ENCODE peak calls at places on chromosomes 7 and 10, in six cellular contexts. F, C, N, H, R and M are unnamed samples. For H3K27me3, the result is how much of the 10 kb centered on the place peaks cover.

GRCh38 chr10:35564276-35564982 is 40.7 kb upstream of the GJD4 start:
- DNase-seq in R (peak), C (no peak), F (no peak), H (no peak), N (no peak), M (no peak)

GRCh38 chr7:5661941-5662340 is 119.5 kb downstream of the RNF216 start:
- DNase-seq in H (no peak), F (peak), N (no peak), R (no peak), C (no peak), M (no peak)

GRCh38 chr7:25557379-25557916 is 329.2 kb upstream of the NPVF start:
- DNase-seq in C (no peak), R (no peak), H (no peak), N (no peak), F (no peak), M (no peak)

GRCh38 chr7:137925754-137926153 is 76.1 kb downstream of the CREB3L2 start:
- DNase-seq in C (no peak), R (no peak), F (no peak), H (no peak), N (no peak), M (no peak)

GRCh38 chr7:98514211-98515150 is 102.6 kb upstream of the NPTX2 start:
- DNase-seq in N (no peak), R (no peak), H (no peak), F (no peak), C (no peak), M (no peak)

GRCh38 chr10:33566001-33566400 is 231.5 kb upstream of the NRP1 start:
- DNase-seq in N (no peak), F (no peak), R (no peak), C (no peak), H (no peak), M (no peak)

GRCh38 chr7:35331730-35332678 is 78.1 kb upstream of the TBX20 start:
- DNase-seq in N (no peak), C (no peak), R (no peak), H (no peak), F (no peak), M (no peak)

GRCh38 chr10:73785721-73786511 is 510 bp downstream of the ZSWIM8 start:
- DNase-seq in N (no peak), F (peak), C (no peak), H (peak), R (peak), M (peak)

GRCh38 chr10:132498562-132499366 is 38.8 kb upstream of the INPP5A start:
- DNase-seq in C (no peak), F (no peak), N (no peak), H (no peak), R (no peak), M (no peak)

GRCh38 chr7:116698930-116699722 is 27.1 kb downstream of the MET start:
- DNase-seq in R (no peak), N (no peak), H (no peak), F (no peak), C (no peak), M (no peak)

GRCh38 chr7:80632074-80632473 is 6.4 kb upstream of the CD36 start:
- DNase-seq in H (no peak), R (no peak), F (no peak), N (no peak), C (no peak), M (no peak)

GRCh38 chr7:99407849-99408346 is 499 bp downstream of the PDAP1 start:
- DNase-seq in R (peak), C (no peak), N (no peak), H (no peak), F (no peak), M (peak)

GRCh38 chr10:123445336-123445735 is 220.8 kb upstream of the GPR26 start:
- DNase-seq in N (no peak), C (no peak), R (no peak), H (no peak), F (no peak), M (no peak)

GRCh38 chr10:50603151-50603850 is 20.5 kb downstream of the SGMS1 start:
- DNase-seq in N (no peak), R (no peak), H (no peak), F (no peak), C (no peak), M (no peak)

GRCh38 chr7:27178366-27178765 is 4.2 kb upstream of the HOXA10 start:
- DNase-seq in N (no peak), H (no peak), C (no peak), R (no peak), F (no peak), M (no peak)

GRCh38 chr7:45060295-45060694 is 28.5 kb downstream of the NACAD start:
- DNase-seq in N (no peak), F (no peak), R (no peak), H (no peak), C (no peak), M (no peak)

GRCh38 chr7:11416641-11417040 is 415.4 kb downstream of the THSD7A start:
- DNase-seq in C (no peak), N (no peak), F (no peak), H (no peak), R (no peak), M (no peak)

GRCh38 chr7:31335161-31335888 is 5.2 kb downstream of the NEUROD6 start:
- DNase-seq in N (no peak), R (no peak), H (no peak), C (no peak), F (no peak), M (no peak)

GRCh38 chr10:21511931-21512330 is 13.6 kb downstream of the SKIDA1 start:
- DNase-seq in F (no peak), H (no peak), C (no peak), R (no peak), N (no peak), M (no peak)

GRCh38 chr10:95278061-95278988 is 12.5 kb downstream of the PDLIM1 start:
- DNase-seq in N (no peak), H (no peak), R (peak), F (no peak), C (no peak), M (no peak)

GRCh38 chr7:25725483-25725882 is 426.5 kb upstream of the NFE2L3 start:
- DNase-seq in N (no peak), C (no peak), F (no peak), H (no peak), R (no peak), M (no peak)

GRCh38 chr7:39410582-39410981 is 155.6 kb upstream of the YAE1 start:
- DNase-seq in C (no peak), N (no peak), H (no peak), F (no peak), R (no peak), M (no peak)

GRCh38 chr10:42149722-42150427 is 488.5 kb downstream of the ZNF33B start:
- DNase-seq in F (no peak), H (no peak), R (no peak), C (no peak), N (no peak), M (no peak)

GRCh38 chr10:14485986-14486385 is 155.3 kb upstream of the FRMD4A start:
- DNase-seq in F (no peak), N (no peak), H (no peak), R (no peak), C (no peak), M (no peak)

GRCh38 chr7:32948202-32948601 is 9.0 kb upstream of the FKBP9 start:
- DNase-seq in C (no peak), F (no peak), H (no peak), N (no peak), R (no peak), M (no peak)

GRCh38 chr7:54072710-54073109 is 469.5 kb upstream of the VSTM2A start:
- DNase-seq in H (no peak), C (no peak), N (no peak), F (no peak), R (no peak), M (no peak)

GRCh38 chr7:27110163-27110976 is 7.9 kb upstream of the HOXA2 start:
- DNase-seq in F (no peak), R (no peak), H (no peak), N (peak), C (no peak), M (no peak)

GRCh38 chr7:72493850-72494661 is 81.9 kb upstream of the CALN1 start:
- DNase-seq in H (peak), R (peak), N (no peak), F (peak), C (peak), M (peak)

GRCh38 chr7:115782716-115783460 is 247.7 kb downstream of the TFEC start:
- DNase-seq in F (no peak), C (no peak), N (no peak), R (no peak), H (no peak), M (no peak)

GRCh38 chr7:45178241-45179225 is 20.9 kb downstream of the RAMP3 start:
- DNase-seq in R (no peak), H (no peak), F (no peak), N (no peak), C (peak), M (no peak)

GRCh38 chr7:158829342-158830210 is at the start of gene ESYT2:
- DNase-seq in C (peak), F (peak), N (peak), H (peak), R (peak), M (peak)

GRCh38 chr7:142587578-142588191 is 161.6 kb upstream of the PRSS1 start:
- DNase-seq in C (peak), F (peak), H (no peak), N (no peak), R (peak), M (no peak)

GRCh38 chr10:37682617-37683016 is 174.8 kb downstream of the ZNF248 start:
- DNase-seq in F (no peak), C (no peak), R (no peak), H (no peak), N (no peak), M (no peak)

GRCh38 chr7:15685358-15686181 is 913 bp downstream of the MEOX2 start:
- DNase-seq in F (no peak), N (peak), C (no peak), H (no peak), R (no peak), M (no peak)

GRCh38 chr7:15686209-15686956 is at the start of gene MEOX2:
- DNase-seq in C (no peak), H (no peak), F (no peak), N (no peak), R (peak), M (no peak)

GRCh38 chr7:15686957-15687644 is 618 bp upstream of the MEOX2 start:
- DNase-seq in R (no peak), N (no peak), C (no peak), F (no peak), H (no peak), M (no peak)

GRCh38 chr7:15684834-15685233 is 1.6 kb downstream of the MEOX2 start:
- DNase-seq in F (no peak), N (no peak), R (no peak), H (no peak), C (no peak), M (no peak)

DNA sequence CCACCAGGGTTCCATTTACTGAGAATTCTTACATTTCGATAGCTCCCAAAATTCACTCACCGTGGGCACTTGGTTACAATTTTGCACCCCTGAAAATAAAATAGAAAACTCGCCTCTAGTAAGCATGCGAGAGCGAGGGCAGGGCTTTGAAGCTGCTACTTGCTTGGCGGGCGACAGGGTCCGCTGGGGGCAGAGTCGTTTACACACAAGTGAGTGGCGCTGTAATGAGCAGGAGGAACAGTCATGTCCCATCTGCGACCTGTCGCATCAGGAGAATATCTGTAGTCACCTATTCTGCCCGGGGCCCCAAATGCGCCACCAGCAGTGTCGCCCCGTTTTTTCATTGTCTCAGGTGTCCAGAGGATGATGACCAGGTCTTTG is 1.2 kb upstream of the MEOX2 start:
- DNase-seq in F (no peak), C (no peak), R (no peak), H (no peak), N (no peak), M (no peak)
- H3K27me3 ChIP-seq in F (under half), C (under half), R (under half), H (under half), N (under half), M (under half)

DNA sequence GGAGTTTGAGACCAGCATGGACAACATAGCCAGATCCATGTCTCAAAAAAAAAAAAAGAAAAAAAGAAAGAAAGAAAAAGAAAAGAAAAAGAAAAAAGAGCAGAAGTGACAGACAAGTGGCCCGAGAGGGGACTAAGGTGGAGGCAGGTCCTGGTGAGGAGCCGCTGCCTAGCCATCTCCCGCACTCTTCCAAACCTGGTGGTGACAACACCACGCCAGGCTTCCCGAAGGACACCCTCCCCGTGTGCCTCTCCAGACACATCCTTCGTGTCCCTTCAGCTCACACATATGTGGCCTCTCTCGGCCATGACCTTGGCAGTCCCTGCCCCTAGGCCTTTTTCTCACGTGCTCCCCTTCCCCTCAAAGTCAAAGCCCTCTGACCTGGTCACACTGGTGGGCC is 36.4 kb downstream of the IFT22 start:
- DNase-seq in C (no peak), N (no peak), F (no peak), H (no peak), R (no peak), M (no peak)
- H3K27me3 ChIP-seq in C (under half), N (under half), F (under half), H (under half), R (under half), M (under half)

GRCh38 chr7:79453266-79453557 is 255 bp downstream of the MAGI2 start:
- DNase-seq in F (no peak), H (no peak), N (no peak), C (no peak), R (no peak), M (no peak)

GRCh38 chr7:79455173-79455790 is 1.8 kb upstream of the MAGI2 start:
- DNase-seq in H (no peak), R (no peak), F (no peak), N (no peak), C (no peak), M (no peak)

GRCh38 chr7:79452495-79453265 is 787 bp downstream of the MAGI2 start:
- DNase-seq in H (no peak), N (no peak), R (peak), F (no peak), C (no peak), M (no peak)

GRCh38 chr7:79453558-79454324 is at the start of gene MAGI2:
- DNase-seq in H (peak), N (peak), C (no peak), F (no peak), R (peak), M (no peak)

DNA sequence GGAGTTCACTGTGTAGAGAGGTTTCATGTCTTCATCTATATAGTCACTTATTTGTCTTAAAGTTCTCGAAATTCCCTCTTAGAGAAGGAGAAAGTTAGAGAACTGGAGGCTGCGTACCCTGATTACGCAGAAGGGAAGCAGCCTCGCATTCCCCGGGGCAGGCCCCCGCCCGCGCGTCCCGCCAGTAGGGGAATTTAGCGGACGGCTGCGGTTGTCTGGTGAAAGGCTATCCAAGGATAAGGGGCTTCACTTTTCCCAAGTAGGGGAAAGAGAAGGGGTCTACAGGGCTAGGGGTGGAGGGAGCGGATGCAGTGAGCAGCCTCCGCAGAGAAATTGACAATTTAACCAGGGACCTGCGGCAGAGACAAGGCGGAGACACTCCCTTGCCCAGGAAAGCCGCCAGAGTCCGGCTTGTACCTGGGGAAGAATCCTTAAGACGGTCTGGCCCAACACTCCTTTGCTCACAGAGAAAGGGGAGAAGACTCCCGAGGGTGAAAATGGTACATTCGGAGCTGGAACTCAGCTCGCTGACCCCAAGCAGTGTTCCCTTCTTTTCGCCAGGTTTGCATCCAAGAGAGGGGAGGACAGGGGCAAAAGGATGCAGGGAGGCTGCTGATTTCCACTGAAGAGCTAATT is 976 bp upstream of the MAGI2 start:
- DNase-seq in F (no peak), H (no peak), R (peak), C (no peak), N (peak), M (no peak)
- H3K27me3 ChIP-seq in F (under half), H (under half), R (under half), C (under half), N (under half), M (under half)

DNA sequence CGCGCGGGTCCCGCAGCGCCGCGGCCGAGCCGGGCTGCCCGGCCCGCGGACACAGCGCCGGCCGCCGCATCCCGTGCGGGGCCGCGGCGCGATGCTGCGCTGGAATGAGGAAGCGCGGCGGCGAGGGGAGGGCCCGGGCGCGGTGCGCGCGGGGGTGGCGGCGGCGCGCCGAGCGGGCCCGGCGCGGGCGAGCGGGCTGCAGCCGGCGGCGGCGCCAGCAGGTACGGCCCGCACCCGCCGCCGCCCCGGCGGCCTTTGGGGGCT is 690 bp upstream of the IKZF1 start:
- DNase-seq in R (no peak), N (no peak), H (no peak), C (no peak), F (no peak), M (no peak)
- H3K27me3 ChIP-seq in R (under half), N (under half), H (under half), C (under half), F (under half), M (under half)

GRCh38 chr7:20783716-20784310 is 2.9 kb downstream of the SP8 start:
- DNase-seq in H (no peak), N (no peak), R (no peak), C (no peak), F (no peak), M (no peak)

GRCh38 chr7:20786049-20786412 is 655 bp downstream of the SP8 start:
- DNase-seq in H (no peak), R (no peak), F (no peak), C (no peak), N (no peak), M (no peak)

GRCh38 chr7:20783131-20783715 is 3.5 kb downstream of the SP8 start:
- DNase-seq in N (no peak), F (no peak), C (no peak), H (no peak), R (no peak), M (no peak)

GRCh38 chr7:20785211-20786048 is 1.3 kb downstream of the SP8 start:
- DNase-seq in N (no peak), C (no peak), F (no peak), R (no peak), H (no peak), M (no peak)

DNA sequence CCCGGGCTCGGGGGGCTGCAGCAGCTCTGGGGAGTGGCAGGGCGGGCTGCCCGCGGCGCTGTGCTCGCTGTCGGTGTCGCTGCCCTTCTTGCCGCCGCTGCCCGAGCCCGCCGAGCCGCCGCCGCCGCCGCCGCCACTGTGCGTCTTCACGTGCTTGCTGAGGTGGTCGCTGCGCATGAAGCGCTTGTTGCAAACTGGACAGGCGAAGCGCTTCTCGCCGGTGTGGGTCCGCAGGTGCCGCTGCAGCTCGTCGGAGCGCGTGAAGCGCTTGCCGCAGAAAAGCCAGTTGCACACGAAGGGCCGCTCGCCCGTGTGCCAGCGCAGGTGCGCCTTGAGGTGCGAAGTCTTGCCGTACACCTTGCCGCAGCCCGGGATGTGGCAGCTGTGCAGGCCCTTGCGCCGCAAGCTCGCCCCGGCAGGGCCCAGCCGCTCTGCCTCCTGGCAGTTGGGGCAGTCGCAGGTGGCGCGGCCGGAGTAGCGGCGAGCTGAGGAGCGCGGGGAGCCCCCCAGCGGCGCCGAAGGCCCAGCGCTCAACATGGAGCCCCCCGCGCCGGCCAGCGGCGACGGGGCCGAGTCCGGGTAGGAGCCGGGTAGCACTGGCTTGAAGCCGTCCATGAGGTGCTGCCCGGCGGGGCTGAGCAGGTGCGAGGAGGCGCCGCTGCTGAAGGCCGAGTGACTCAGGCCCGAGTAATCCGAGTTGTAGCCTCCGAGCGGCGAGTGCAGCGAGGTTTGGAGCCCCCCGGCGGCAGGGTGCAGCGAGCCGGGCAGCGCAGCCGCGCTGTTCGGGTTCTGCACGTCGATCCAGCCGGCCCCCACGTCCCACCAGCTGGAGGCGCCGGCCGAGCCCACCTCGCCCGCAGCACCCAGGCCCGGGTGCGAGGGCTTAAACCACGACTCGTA is 2.1 kb downstream of the SP8 start:
- DNase-seq in H (no peak), R (no peak), C (no peak), F (no peak), N (no peak), M (no peak)
- H3K27me3 ChIP-seq in H (half or more), R (half or more), C (under half), F (half or more), N (half or more), M (half or more)

GRCh38 chr7:2629740-2630681 is 1.8 kb upstream of the TTYH3 start:
- DNase-seq in F (no peak), H (no peak), C (no peak), N (no peak), R (no peak), M (no peak)
- H3K27me3 ChIP-seq in F (under half), H (under half), C (under half), N (under half), R (under half), M (under half)